ENCODE peak calls at places on chromosomes 13 and 19, in five cellular contexts. One of them, this sample, is unnamed.

GRCh38 chr13:104487006-104487405 is 1420.8 kb upstream of the SLC10A2 start:
- DNase-seq in GM12878: no peak
- DNase-seq in K562: no peak
- DNase-seq in H1: no peak
- DNase-seq in HCT116: no peak
- DNase-seq in this sample: no peak

GRCh38 chr13:97346097-97346496 is 87.9 kb upstream of the RAP2A start:
- DNase-seq in HCT116: no peak
- DNase-seq in H1: no peak
- DNase-seq in GM12878: no peak
- DNase-seq in K562: no peak
- DNase-seq in this sample: no peak

GRCh38 chr13:40170091-40170490 is 496.4 kb downstream of the FOXO1 start:
- DNase-seq in K562: no peak
- DNase-seq in GM12878: no peak
- DNase-seq in HCT116: no peak
- DNase-seq in H1: no peak
- DNase-seq in this sample: no peak

GRCh38 chr19:1276620-1277007 is 1.3 kb downstream of the FAM174C start:
- DNase-seq in H1: no peak
- DNase-seq in K562: no peak
- DNase-seq in GM12878: no peak
- DNase-seq in HCT116: no peak
- DNase-seq in this sample: no peak

GRCh38 chr19:46716672-46717033 is 261 bp downstream of the PRKD2 start:
- DNase-seq in H1: no peak
- DNase-seq in K562: no peak
- DNase-seq in HCT116: no peak
- DNase-seq in GM12878: no peak
- DNase-seq in this sample: no peak

GRCh38 chr19:12155324-12155723 is 1.2 kb downstream of the ZNF625 start:
- DNase-seq in K562: no peak
- DNase-seq in H1: no peak
- DNase-seq in GM12878: no peak
- DNase-seq in HCT116: no peak
- DNase-seq in this sample: no peak

GRCh38 chr19:34259367-34259865 is 5.1 kb downstream of the GARRE1 start:
- DNase-seq in K562: no peak
- DNase-seq in GM12878: no peak
- DNase-seq in H1: no peak
- DNase-seq in HCT116: no peak
- DNase-seq in this sample: no peak

GRCh38 chr13:20713751-20714150 is 10.3 kb downstream of the IL17D start:
- DNase-seq in GM12878: no peak
- DNase-seq in HCT116: no peak
- DNase-seq in H1: no peak
- DNase-seq in K562: no peak
- DNase-seq in this sample: no peak

GRCh38 chr19:2332341-2333026 is 4.0 kb downstream of the SPPL2B start:
- DNase-seq in K562: no peak
- DNase-seq in H1: no peak
- DNase-seq in GM12878: peak; percentile 56
- DNase-seq in HCT116: no peak
- DNase-seq in this sample: no peak

GRCh38 chr19:29812080-29812880 is 489 bp downstream of the CCNE1 start:
- DNase-seq in H1: peak; percentile 55
- DNase-seq in GM12878: no peak
- DNase-seq in K562: peak; percentile 28
- DNase-seq in HCT116: no peak
- DNase-seq in this sample: no peak

GRCh38 chr13:104586010-104586746 is 1520.0 kb upstream of the SLC10A2 start:
- DNase-seq in H1: no peak
- DNase-seq in HCT116: peak; percentile 18
- DNase-seq in K562: no peak
- DNase-seq in GM12878: no peak
- DNase-seq in this sample: no peak

GRCh38 chr13:106533101-106533939 is 2.1 kb downstream of the EFNB2 start:
- DNase-seq in GM12878: no peak
- DNase-seq in HCT116: no peak
- DNase-seq in H1: peak; percentile 82
- DNase-seq in K562: no peak
- DNase-seq in this sample: peak; percentile 21

GRCh38 chr13:26551255-26551654 is 6.2 kb upstream of the WASF3 start:
- DNase-seq in HCT116: no peak
- DNase-seq in GM12878: no peak
- DNase-seq in K562: no peak
- DNase-seq in H1: no peak
- DNase-seq in this sample: no peak

GRCh38 chr13:113930711-113931637 is 42.9 kb downstream of the C13orf46 start:
- DNase-seq in GM12878: peak; percentile 44
- DNase-seq in HCT116: no peak
- DNase-seq in K562: no peak
- DNase-seq in H1: no peak
- DNase-seq in this sample: no peak

GRCh38 chr19:4684312-4685095 is 14.4 kb upstream of the MYDGF start:
- DNase-seq in H1: no peak
- DNase-seq in K562: no peak
- DNase-seq in HCT116: no peak
- DNase-seq in GM12878: no peak
- DNase-seq in this sample: no peak

GRCh38 chr13:54614729-54615128 is 1586.1 kb downstream of the OLFM4 start:
- DNase-seq in H1: no peak
- DNase-seq in K562: no peak
- DNase-seq in GM12878: no peak
- DNase-seq in HCT116: no peak
- DNase-seq in this sample: no peak

GRCh38 chr19:2998642-2999041 is 21.3 kb downstream of the TLE6 start:
- DNase-seq in K562: no peak
- DNase-seq in GM12878: no peak
- DNase-seq in HCT116: no peak
- DNase-seq in H1: no peak
- DNase-seq in this sample: no peak

GRCh38 chr13:77386880-77387606 is 60.1 kb upstream of the MYCBP2 start:
- DNase-seq in HCT116: no peak
- DNase-seq in H1: no peak
- DNase-seq in GM12878: no peak
- DNase-seq in K562: no peak
- DNase-seq in this sample: no peak

GRCh38 chr19:43820098-43820860 is 6.8 kb upstream of the ZNF283 start:
- DNase-seq in GM12878: no peak
- DNase-seq in HCT116: no peak
- DNase-seq in H1: no peak
- DNase-seq in K562: no peak
- DNase-seq in this sample: no peak

GRCh38 chr13:84137292-84137691 is 255.0 kb upstream of the SLITRK1 start:
- DNase-seq in HCT116: no peak
- DNase-seq in H1: no peak
- DNase-seq in GM12878: peak; percentile 64
- DNase-seq in K562: no peak
- DNase-seq in this sample: no peak

GRCh38 chr19:17947815-17948473 is 15.1 kb downstream of the CCDC124 start:
- DNase-seq in GM12878: no peak
- DNase-seq in K562: peak; percentile 99
- DNase-seq in H1: peak; percentile 95
- DNase-seq in HCT116: peak; percentile 81
- DNase-seq in this sample: peak; percentile 85

GRCh38 chr19:17948474-17948966 is 15.7 kb downstream of the CCDC124 start:
- DNase-seq in H1: no peak
- DNase-seq in HCT116: no peak
- DNase-seq in K562: no peak
- DNase-seq in GM12878: no peak
- DNase-seq in this sample: no peak

GRCh38 chr19:17950310-17951150 is 16.4 kb upstream of the KCNN1 start:
- DNase-seq in H1: peak; percentile 70
- DNase-seq in HCT116: no peak
- DNase-seq in K562: peak; percentile 29
- DNase-seq in GM12878: no peak
- DNase-seq in this sample: no peak

GRCh38 chr19:17949956-17950309 is 17.0 kb upstream of the KCNN1 start:
- DNase-seq in GM12878: no peak
- DNase-seq in K562: no peak
- DNase-seq in HCT116: no peak
- DNase-seq in H1: peak; percentile 83
- DNase-seq in this sample: no peak

DNA sequence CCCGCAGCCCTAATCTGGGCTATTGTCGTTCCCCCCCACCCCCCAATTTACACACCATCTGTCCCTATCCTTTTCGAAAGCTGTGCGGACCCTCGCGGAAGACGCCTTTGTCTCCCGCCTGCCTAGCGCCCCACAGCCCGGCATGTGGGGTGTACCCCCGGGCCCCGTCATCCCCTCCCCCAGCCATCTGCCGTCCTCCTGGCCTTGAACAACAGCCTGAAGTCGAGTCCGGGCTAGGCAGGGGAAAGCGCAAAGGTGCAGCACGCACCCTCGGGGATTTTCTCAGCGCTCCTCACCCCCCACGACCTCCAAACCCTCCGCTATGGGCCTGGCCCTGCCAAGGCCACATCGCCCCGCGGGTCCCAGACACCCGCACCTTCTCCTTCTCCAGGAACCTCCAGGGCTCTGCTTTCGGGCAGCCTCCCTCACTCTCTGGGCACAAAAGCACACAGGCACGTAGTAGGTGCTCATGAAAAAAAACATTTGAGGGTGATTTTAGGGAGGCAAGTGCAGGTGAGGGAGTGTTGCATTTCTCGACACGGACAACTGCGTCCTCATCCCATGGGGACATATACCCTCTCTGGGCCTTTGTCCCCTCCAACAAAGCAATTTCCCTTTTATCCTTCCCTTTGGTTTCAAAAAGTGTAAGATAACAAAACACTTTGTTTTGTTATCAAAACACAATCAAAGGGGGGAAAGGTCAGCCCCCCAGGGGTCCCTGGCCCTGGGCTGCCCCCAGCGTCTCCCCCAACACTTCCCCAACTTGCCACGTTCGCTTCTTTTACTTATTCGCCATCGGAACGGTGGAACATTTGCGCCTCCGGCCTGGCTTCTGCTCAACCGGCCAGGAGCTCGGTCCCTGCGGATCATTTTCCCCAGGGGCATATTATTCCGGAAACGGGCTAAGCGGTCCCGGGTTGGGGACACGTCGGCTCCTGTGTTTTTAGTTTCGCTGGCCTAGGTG is 16.4 kb downstream of the CCDC124 start:
- DNase-seq in H1: peak; percentile 63
- DNase-seq in GM12878: no peak
- DNase-seq in HCT116: no peak
- DNase-seq in K562: no peak
- DNase-seq in this sample: no peak
- TF ChIP-seq EZH2 in H1: peak; percentile 65
- TF ChIP-seq EZH2 in GM12878: no peak
- TF ChIP-seq EZH2 in HCT116: no peak
- TF ChIP-seq EZH2 in K562: no peak
- TF ChIP-seq EZH2 in this sample: peak; percentile 93

GRCh38 chr13:111129465-111130110 is 14.5 kb downstream of the ARHGEF7 start:
- DNase-seq in K562: no peak
- DNase-seq in HCT116: no peak
- DNase-seq in GM12878: peak; percentile 62
- DNase-seq in H1: no peak
- DNase-seq in this sample: no peak
- TF ChIP-seq CEBPB in K562: no peak
- TF ChIP-seq CEBPB in HCT116: no peak
- TF ChIP-seq CEBPB in GM12878: no peak
- TF ChIP-seq CEBPB in H1: no peak
- TF ChIP-seq CEBPB in this sample: no peak

DNA sequence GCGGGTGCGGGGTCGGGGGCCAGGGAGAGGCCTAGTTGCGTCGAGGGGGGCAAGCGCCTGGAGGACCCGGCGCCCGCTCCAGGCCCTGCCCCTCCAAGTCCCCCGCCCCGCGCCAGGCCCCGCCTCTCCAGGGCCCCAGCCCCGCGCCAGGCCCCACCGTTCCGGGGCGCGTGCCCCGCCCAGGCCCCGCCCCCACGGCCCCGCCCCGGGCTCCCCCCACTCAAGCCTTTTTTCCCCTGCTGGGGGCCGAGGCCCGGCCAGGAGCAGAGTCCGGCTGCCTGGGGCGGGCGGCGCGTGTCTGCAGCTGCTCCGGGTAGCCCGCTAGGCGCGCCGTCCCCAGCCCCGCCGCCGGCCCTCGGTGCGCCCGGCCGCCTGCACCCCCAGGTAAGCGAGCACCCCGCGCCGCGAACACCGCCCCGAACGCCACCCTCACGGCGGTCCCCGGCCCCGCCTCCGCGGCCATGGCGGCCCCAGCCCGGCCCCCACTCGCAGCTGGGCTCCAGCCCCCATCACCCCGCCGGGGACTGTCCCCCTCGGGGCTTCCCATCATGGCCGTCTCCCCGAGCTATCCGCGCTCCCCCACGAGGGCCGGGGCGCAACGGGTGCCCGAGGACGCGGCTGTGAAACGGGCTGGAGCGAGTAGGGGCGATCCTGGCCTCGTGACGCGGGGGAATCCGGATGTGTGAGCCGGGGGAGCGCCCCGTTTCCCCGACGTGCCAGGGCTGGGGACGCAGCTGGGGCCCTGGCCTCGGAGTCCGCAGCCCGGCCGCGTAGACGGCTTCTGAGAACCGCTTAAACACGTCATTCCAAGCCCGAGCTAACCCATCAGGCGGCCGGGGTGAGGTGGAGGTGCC is at the start of gene CERS4:
- DNase-seq in HCT116: no peak
- DNase-seq in GM12878: no peak
- DNase-seq in K562: peak; percentile 93
- DNase-seq in H1: peak; percentile 92
- DNase-seq in this sample: peak; percentile 82
- TF ChIP-seq EZH2 in HCT116: no peak
- TF ChIP-seq EZH2 in GM12878: no peak
- TF ChIP-seq EZH2 in K562: no peak
- TF ChIP-seq EZH2 in H1: no peak
- TF ChIP-seq EZH2 in this sample: no peak

DNA sequence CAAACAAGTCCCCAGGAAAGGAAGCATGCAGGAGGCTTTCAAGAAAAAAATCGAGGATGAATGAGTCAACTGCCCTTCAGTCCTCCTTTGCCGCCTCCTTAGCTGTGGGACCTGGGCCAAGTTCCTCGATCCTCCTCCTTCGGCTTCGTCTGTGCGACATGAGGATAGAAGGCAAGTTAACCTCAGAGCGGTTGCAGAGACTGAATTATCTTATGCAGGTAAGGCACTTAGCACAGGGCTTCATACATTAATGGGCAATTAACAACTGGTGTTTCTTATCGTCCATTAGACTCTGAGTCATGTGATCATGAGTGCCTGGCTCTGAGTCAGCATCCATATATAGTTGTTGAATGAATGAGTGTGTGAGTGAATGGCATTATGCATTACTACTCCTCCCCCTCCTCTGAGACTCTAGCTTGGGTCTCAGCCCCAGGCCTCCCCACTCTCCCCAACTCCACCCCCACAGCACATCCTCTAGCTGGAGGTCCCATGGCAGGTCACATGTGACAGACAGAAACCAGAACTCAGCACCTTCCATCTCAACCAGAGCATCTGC is 1.6 kb upstream of the TTC9B start:
- DNase-seq in GM12878: no peak
- DNase-seq in K562: no peak
- DNase-seq in H1: no peak
- DNase-seq in HCT116: peak; percentile 76
- DNase-seq in this sample: no peak
- TF ChIP-seq CEBPB in GM12878: no peak
- TF ChIP-seq CEBPB in K562: no peak
- TF ChIP-seq CEBPB in H1: no peak
- TF ChIP-seq CEBPB in HCT116: no peak
- TF ChIP-seq CEBPB in this sample: no peak